ENCODE peak calls at places on chromosomes 11 and 22, in nine cellular contexts. J, L, W, U, Q, O, D, G and V are unnamed samples.

GRCh38 chr22:47055921-47056320 is 293.5 kb downstream of the TBC1D22A start:
- DNase-seq in J (no peak), L (no peak), W (no peak), U (peak; percentile 59), Q (no peak), O (no peak), D (no peak), G (peak; percentile 56), V (no peak)

GRCh38 chr22:38299758-38300157 is 17.5 kb downstream of the CSNK1E start:
- DNase-seq in J (no peak), L (no peak), W (peak; percentile 68), U (no peak), Q (no peak), O (no peak), D (no peak), G (no peak), V (no peak)

GRCh38 chr11:2383823-2384722 is 7.0 kb downstream of the CD81 start:
- DNase-seq in J (no peak), L (no peak), W (no peak), U (peak; percentile 89), Q (peak; percentile 69), O (peak; percentile 50), D (peak; percentile 89), G (no peak), V (no peak)

GRCh38 chr22:35903571-35904331 is 124.9 kb downstream of the RBFOX2 start:
- DNase-seq in J (no peak), L (no peak), W (no peak), U (no peak), Q (no peak), O (no peak), D (no peak), G (no peak), V (no peak)

GRCh38 chr11:27711725-27712124 is 11.5 kb upstream of the BDNF start:
- DNase-seq in J (no peak), L (no peak), W (no peak), U (no peak), Q (no peak), O (no peak), D (no peak), G (no peak), V (no peak)

GRCh38 chr11:17578958-17579357 is 31.9 kb downstream of the OTOG start:
- DNase-seq in J (no peak), L (no peak), W (no peak), U (peak; percentile 47), Q (no peak), O (no peak), D (no peak), G (no peak), V (no peak)

GRCh38 chr22:33864723-33865130 is 55.5 kb downstream of the LARGE1 start:
- DNase-seq in J (no peak), L (no peak), W (no peak), U (no peak), Q (no peak), O (no peak), D (no peak), G (no peak), V (no peak)

GRCh38 chr11:100576044-100577021 is 110.8 kb upstream of the ARHGAP42 start:
- DNase-seq in J (peak; percentile 30), L (peak; percentile 81), W (peak; percentile 63), U (no peak), Q (peak; percentile 76), O (no peak), D (peak; percentile 27), G (no peak), V (peak; percentile 6)

GRCh38 chr11:117717485-117718314 is 79.3 kb downstream of the DSCAML1 start:
- DNase-seq in J (no peak), L (no peak), W (no peak), U (no peak), Q (peak; percentile 75), O (no peak), D (no peak), G (peak; percentile 82), V (no peak)

GRCh38 chr22:31244044-31244942 is 32.2 kb downstream of the LIMK2 start:
- DNase-seq in J (no peak), L (peak; percentile 90), W (peak; percentile 60), U (no peak), Q (peak; percentile 75), O (no peak), D (no peak), G (no peak), V (no peak)

GRCh38 chr11:10348650-10349280 is 43.9 kb downstream of the ADM start:
- DNase-seq in J (no peak), L (peak; percentile 67), W (peak; percentile 47), U (no peak), Q (no peak), O (no peak), D (no peak), G (no peak), V (no peak)

GRCh38 chr22:27032121-27032761 is 374.9 kb downstream of the MIAT start:
- DNase-seq in J (no peak), L (no peak), W (peak; percentile 5), U (no peak), Q (peak; percentile 87), O (no peak), D (peak; percentile 5), G (no peak), V (peak; percentile 18)
- TF ChIP-seq CTCF in J (peak; percentile 17), L (peak; percentile 19), W (no peak), U (no peak), Q (peak; percentile 66), O (no peak), D (no peak), G (no peak), V (no peak)

DNA sequence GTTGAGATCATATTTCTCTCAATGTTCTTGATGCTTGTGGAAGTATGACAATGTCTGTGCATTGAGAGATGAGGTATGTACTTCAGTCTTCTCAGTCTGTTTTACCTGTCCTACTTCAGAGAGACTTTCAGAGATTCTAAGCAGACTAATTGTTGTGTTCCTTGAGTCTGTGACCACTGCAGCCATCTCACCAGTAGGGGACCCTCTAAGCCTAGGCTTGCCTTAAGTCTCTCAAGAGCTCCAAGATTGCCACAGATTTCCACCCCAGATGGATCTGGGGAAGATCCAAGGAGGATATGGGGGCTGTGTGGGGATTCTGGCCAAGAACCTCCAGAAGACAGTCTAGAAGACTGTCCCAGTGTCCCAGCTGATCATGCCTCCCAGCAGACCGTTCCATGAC is 179.9 kb upstream of the PLET1 start:
- DNase-seq in J (no peak), L (no peak), W (peak; percentile 31), U (no peak), Q (peak; percentile 82), O (no peak), D (no peak), G (no peak), V (no peak)
- TF ChIP-seq CTCF in J (peak; percentile 4), L (peak; percentile 4), W (no peak), U (no peak), Q (peak; percentile 96), O (no peak), D (peak; percentile 46), G (no peak), V (peak; percentile 17)

GRCh38 chr11:65928667-65929066 is 9.4 kb downstream of the DRAP1 start:
- DNase-seq in J (no peak), L (no peak), W (no peak), U (no peak), Q (no peak), O (no peak), D (peak; percentile 49), G (no peak), V (no peak)

GRCh38 chr11:65934014-65934413 is 11.3 kb upstream of the TSGA10IP start:
- DNase-seq in J (no peak), L (no peak), W (no peak), U (no peak), Q (no peak), O (no peak), D (peak; percentile 63), G (no peak), V (no peak)

GRCh38 chr11:65932558-65932919 is 12.7 kb upstream of the TSGA10IP start:
- DNase-seq in J (no peak), L (peak; percentile 47), W (peak; percentile 9), U (no peak), Q (peak; percentile 82), O (no peak), D (peak; percentile 63), G (no peak), V (no peak)

GRCh38 chr11:65927904-65928397 is 8.7 kb downstream of the DRAP1 start:
- DNase-seq in J (peak; percentile 94), L (no peak), W (no peak), U (peak; percentile 89), Q (no peak), O (peak; percentile 73), D (peak; percentile 64), G (no peak), V (no peak)

DNA sequence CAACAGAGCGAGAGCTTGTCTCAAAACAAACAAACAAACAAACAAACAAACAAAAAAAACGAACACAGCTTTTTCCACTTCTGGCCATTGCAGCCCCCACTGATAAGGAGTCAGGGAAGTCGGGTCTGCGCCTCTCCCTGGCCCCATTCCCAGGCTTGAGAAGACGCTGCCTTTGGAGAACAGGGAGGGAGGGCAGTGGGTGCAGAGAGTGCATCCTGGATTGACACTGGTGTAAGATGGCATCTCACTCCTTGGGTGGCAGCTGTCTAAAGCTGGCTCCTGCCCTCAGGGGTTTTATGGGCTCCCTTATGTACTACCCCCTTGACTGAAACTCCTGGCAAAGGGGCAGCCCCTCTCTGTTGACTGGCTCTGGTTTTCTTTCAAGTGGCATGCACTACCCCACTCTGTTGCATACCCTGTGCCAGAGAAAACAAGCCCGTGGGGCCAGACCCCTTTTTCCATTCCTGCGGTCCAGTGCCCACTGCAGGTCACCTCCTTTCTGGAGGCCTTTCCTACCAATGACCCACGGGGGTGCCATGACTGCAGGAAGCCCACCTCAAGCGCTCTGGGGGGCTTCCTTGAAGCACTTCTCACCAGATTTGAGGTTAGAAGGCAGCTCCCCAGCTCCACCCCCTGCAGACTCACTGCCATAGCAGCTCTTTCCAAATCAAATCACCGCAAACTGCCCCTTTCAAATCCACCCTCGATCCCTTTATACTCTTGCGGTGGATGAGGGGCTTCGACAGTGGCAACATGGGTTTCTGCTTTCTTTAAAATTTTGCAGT is 12.7 kb downstream of the DRAP1 start:
- DNase-seq in J (no peak), L (peak; percentile 4), W (no peak), U (no peak), Q (peak; percentile 62), O (peak; percentile 31), D (no peak), G (no peak), V (no peak)
- TF ChIP-seq CTCF in J (peak; percentile 31), L (no peak), W (no peak), U (no peak), Q (peak; percentile 22), O (peak; percentile 30), D (no peak), G (no peak), V (no peak)

GRCh38 chr11:83008581-83008923 is 63.1 kb downstream of the RAB30 start:
- DNase-seq in J (no peak), L (peak; percentile 55), W (no peak), U (no peak), Q (no peak), O (no peak), D (peak; percentile 22), G (no peak), V (no peak)

GRCh38 chr11:83007477-83007876 is 64.2 kb downstream of the RAB30 start:
- DNase-seq in J (no peak), L (no peak), W (no peak), U (no peak), Q (no peak), O (no peak), D (no peak), G (no peak), V (no peak)

GRCh38 chr11:83006877-83007330 is 64.8 kb downstream of the RAB30 start:
- DNase-seq in J (no peak), L (no peak), W (no peak), U (no peak), Q (no peak), O (no peak), D (no peak), G (no peak), V (no peak)

GRCh38 chr11:83009999-83010398 is 61.7 kb downstream of the RAB30 start:
- DNase-seq in J (no peak), L (no peak), W (no peak), U (no peak), Q (no peak), O (no peak), D (no peak), G (no peak), V (no peak)

GRCh38 chr11:83007909-83008580 is 63.7 kb downstream of the RAB30 start:
- DNase-seq in J (no peak), L (no peak), W (no peak), U (peak; percentile 79), Q (peak; percentile 24), O (no peak), D (peak; percentile 91), G (peak; percentile 67), V (peak; percentile 22)
- TF ChIP-seq CTCF in J (no peak), L (no peak), W (no peak), U (no peak), Q (no peak), O (no peak), D (peak; percentile 40), G (no peak), V (no peak)